ENCODE peak calls at places on chromosomes 16 and 17, in nine cellular contexts. S, E, X, F, W, P, N, Y and C are unnamed samples.

GRCh38 chr17:44202756-44203155 is 3.1 kb upstream of the ATXN7L3 start:
- DNase-seq in S (no peak), E (no peak), X (no peak), F (no peak), W (no peak), P (no peak), N (no peak), Y (no peak), C (no peak)

GRCh38 chr16:88012360-88012759 is 61.1 kb downstream of the BANP start:
- DNase-seq in S (no peak), E (no peak), X (no peak), F (no peak), W (no peak), P (no peak), N (no peak), Y (no peak), C (no peak)

GRCh38 chr16:10552998-10553491 is 27.4 kb downstream of the EMP2 start:
- DNase-seq in S (peak; percentile 69), E (peak; percentile 78), X (no peak), F (no peak), W (no peak), P (peak; percentile 29), N (no peak), Y (peak; percentile 89), C (no peak)

GRCh38 chr16:8887952-8888560 is 5.9 kb downstream of the LITAFD start:
- DNase-seq in S (no peak), E (no peak), X (no peak), F (peak; percentile 45), W (peak; percentile 12), P (no peak), N (peak; percentile 74), Y (no peak), C (no peak)

GRCh38 chr16:70529051-70529777 is 5.6 kb downstream of the SF3B3 start:
- DNase-seq in S (no peak), E (peak; percentile 46), X (peak; percentile 49), F (no peak), W (no peak), P (no peak), N (peak; percentile 71), Y (peak; percentile 43), C (no peak)

GRCh38 chr17:4523946-4524345 is 25.3 kb downstream of the SPNS2 start:
- DNase-seq in S (no peak), E (no peak), X (no peak), F (no peak), W (no peak), P (no peak), N (no peak), Y (no peak), C (no peak)

GRCh38 chr17:64938925-64939474 is 19.7 kb upstream of the LRRC37A3 start:
- DNase-seq in S (peak; percentile 71), E (peak; percentile 76), X (no peak), F (no peak), W (no peak), P (peak; percentile 35), N (peak; percentile 60), Y (peak; percentile 86), C (no peak)

GRCh38 chr16:47978491-47979490 is 177.0 kb downstream of the ABCC12 start:
- DNase-seq in S (no peak), E (peak; percentile 8), X (no peak), F (no peak), W (no peak), P (no peak), N (no peak), Y (no peak), C (no peak)

GRCh38 chr16:77169650-77170236 is 21.2 kb upstream of the MON1B start:
- DNase-seq in S (peak; percentile 74), E (peak; percentile 87), X (no peak), F (no peak), W (no peak), P (no peak), N (peak; percentile 22), Y (peak; percentile 65), C (no peak)

GRCh38 chr16:76535-77272 is 1.3 kb upstream of the MPG start:
- DNase-seq in S (peak; percentile 28), E (no peak), X (no peak), F (peak; percentile 76), W (no peak), P (no peak), N (peak; percentile 85), Y (no peak), C (no peak)

GRCh38 chr17:46751425-46751824 is 67.1 kb downstream of the WNT3 start:
- DNase-seq in S (no peak), E (no peak), X (no peak), F (no peak), W (no peak), P (no peak), N (no peak), Y (no peak), C (no peak)